ENCODE peak calls at places on chromosomes 6 and 20, in eight cellular contexts. C, Y, R, M, E, S, W and B are unnamed samples.

GRCh38 chr20:13022401-13023170 is 13.8 kb downstream of the SPTLC3 start:
- DNase-seq in C (peak), Y (no peak), R (no peak), M (no peak), E (no peak), S (peak), W (no peak), B (peak)

GRCh38 chr6:52603000-52603795 is 26.3 kb upstream of the TRAM2 start:
- DNase-seq in C (peak), Y (no peak), R (no peak), M (no peak), E (no peak), S (peak), W (no peak), B (peak)

GRCh38 chr20:54668271-54669053 is 193.1 kb downstream of the DOK5 start:
- DNase-seq in C (peak), Y (no peak), R (peak), M (peak), E (no peak), S (peak), W (no peak), B (peak)

GRCh38 chr6:11030904-11031303 is 13.2 kb downstream of the ELOVL2 start:
- DNase-seq in C (no peak), Y (no peak), R (no peak), M (no peak), E (no peak), S (no peak), W (no peak), B (no peak)

GRCh38 chr6:449057-449430 is 57.5 kb downstream of the IRF4 start:
- DNase-seq in C (no peak), Y (no peak), R (no peak), M (no peak), E (no peak), S (no peak), W (no peak), B (no peak)

GRCh38 chr6:129733290-129733689 is 23.3 kb upstream of the ARHGAP18 start:
- DNase-seq in C (no peak), Y (no peak), R (no peak), M (no peak), E (no peak), S (no peak), W (no peak), B (no peak)

GRCh38 chr20:11544029-11544678 is 373.5 kb upstream of the BTBD3 start:
- DNase-seq in C (peak), Y (no peak), R (peak), M (peak), E (no peak), S (peak), W (peak), B (peak)

GRCh38 chr6:41371461-41371991 is 36.1 kb downstream of the NCR2 start:
- DNase-seq in C (peak), Y (peak), R (peak), M (peak), E (no peak), S (peak), W (no peak), B (peak)

GRCh38 chr6:70686548-70687133 is 19.0 kb downstream of the SMAP1 start:
- DNase-seq in C (peak), Y (no peak), R (peak), M (peak), E (no peak), S (peak), W (no peak), B (peak)

GRCh38 chr6:28747631-28748157 is 176.1 kb downstream of the TRIM27 start:
- DNase-seq in C (peak), Y (no peak), R (peak), M (peak), E (no peak), S (peak), W (no peak), B (peak)

GRCh38 chr6:85498596-85499258 is 48.8 kb downstream of the NT5E start:
- DNase-seq in C (peak), Y (no peak), R (no peak), M (no peak), E (no peak), S (peak), W (no peak), B (no peak)

GRCh38 chr6:7051780-7052440 is 55.9 kb upstream of the RREB1 start:
- DNase-seq in C (no peak), Y (peak), R (peak), M (peak), E (peak), S (peak), W (no peak), B (no peak)

GRCh38 chr6:81265106-81265505 is 487.4 kb downstream of the TENT5A start:
- DNase-seq in C (peak), Y (no peak), R (no peak), M (no peak), E (no peak), S (peak), W (peak), B (peak)

GRCh38 chr20:50203951-50204937 is 13.6 kb downstream of the CEBPB start:
- DNase-seq in C (no peak), Y (no peak), R (no peak), M (no peak), E (no peak), S (no peak), W (no peak), B (no peak)

GRCh38 chr6:97215157-97215769 is 67.8 kb downstream of the MMS22L start:
- DNase-seq in C (peak), Y (no peak), R (peak), M (peak), E (no peak), S (peak), W (no peak), B (peak)

DNA sequence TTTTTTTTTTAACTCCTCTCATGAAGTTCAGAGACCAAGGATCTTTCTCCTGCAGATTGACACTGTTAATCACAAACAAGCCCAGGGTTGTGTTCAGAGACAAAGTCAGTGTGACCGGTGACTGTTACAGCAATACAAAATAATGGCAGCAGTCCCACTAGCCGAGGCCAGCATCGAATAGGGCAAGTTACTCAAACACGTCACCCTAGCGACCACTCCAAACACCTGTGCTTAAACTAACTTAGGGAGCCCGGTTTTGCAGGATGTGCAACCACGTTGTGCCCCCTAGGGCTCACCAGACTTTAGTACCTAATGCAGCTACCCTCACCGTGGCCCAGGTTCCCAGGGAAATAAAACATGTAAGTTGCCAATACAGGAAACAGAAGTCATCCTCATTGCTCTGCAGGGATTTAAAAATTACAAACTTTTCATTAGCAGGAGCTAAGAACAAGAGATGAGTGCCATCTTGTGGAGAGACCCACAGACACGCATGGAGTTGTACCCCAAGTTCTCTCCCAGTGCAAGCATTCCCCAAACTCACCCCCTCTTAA is 38.1 kb downstream of the FAM50B start:
- DNase-seq in C (peak), Y (no peak), R (no peak), M (no peak), E (no peak), S (peak), W (no peak), B (peak)
- TF ChIP-seq CTCF in C (peak), Y (peak), R (peak), M (peak), E (peak), S (peak), W (peak), B (peak)

DNA sequence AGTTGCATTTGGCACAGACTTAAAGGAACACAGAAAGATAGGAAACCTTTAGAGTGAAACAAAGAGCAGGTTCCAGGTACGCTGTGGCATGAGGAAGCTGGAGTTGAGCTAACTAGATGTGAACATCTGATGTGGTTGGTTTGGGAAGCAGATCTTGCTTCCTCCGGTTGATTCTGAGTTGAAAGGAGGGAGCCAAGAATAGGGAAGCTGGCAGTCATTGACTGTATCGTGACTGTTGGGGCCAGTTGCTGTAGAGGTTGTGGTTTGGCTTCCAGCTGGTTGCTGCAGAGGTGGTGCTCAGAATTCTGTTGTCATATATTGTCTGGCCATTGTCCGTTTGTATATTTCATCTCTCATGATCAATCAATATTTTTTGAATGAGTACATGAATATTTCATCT is 325.9 kb downstream of the PLCB1 start:
- DNase-seq in C (no peak), Y (no peak), R (no peak), M (no peak), E (no peak), S (no peak), W (no peak), B (no peak)
- H3K4me3 ChIP-seq in C (no peak), Y (no peak), R (no peak), M (no peak), E (no peak), S (no peak), W (no peak), B (no peak)

GRCh38 chr6:121354764-121355163 is 20.5 kb upstream of the TBC1D32 start:
- DNase-seq in C (no peak), Y (no peak), R (no peak), M (no peak), E (no peak), S (peak), W (no peak), B (no peak)
- TF ChIP-seq CTCF in C (peak), Y (no peak), R (peak), M (peak), E (peak), S (peak), W (no peak), B (peak)

DNA sequence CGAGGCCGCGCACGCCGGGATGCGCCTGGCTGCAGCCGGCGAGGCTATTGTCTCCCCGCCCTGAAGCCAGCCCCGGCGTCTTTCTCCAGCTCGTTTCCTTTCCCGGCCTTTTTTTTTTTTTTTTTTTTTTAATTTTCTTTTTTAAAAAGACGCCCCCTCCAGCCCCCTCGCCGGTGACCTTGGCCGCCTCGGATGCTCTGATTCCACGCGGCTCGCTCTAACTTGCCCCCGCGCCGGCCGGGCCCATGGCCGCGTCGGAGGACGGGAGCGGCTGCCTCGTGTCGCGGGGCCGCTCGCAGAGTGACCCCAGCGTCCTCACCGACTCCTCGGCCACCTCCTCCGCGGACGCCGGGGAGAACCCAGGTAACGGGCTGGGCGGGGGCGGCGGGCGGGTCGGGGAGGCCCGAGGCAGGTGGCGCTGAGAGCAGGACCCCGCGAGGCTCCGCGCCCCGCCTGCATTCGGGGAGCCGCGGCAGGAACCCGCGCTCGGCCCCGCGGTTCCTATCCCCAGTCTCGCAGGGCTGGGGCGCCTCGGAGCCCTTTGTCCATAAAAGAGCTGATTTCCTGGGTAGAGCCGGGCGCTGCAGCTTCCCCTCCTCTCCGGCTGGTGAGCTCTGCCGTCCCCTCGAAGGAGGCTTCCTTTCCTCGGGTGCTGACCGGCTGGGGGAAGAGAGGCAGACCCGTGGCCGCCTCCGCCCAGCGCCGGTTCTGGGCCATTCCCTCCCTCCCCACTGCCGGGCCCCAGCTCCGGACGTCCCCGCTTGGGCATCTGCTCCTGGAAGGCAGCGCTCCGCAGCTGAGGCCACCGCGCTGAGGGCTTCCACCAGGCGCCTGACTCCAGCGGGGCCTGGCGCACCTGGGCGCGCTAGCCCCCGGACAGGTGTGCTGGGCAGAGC is 678 bp downstream of the PHACTR3 start:
- DNase-seq in C (no peak), Y (no peak), R (no peak), M (peak), E (no peak), S (no peak), W (no peak), B (no peak)
- H3K4me3 ChIP-seq in C (no peak), Y (no peak), R (no peak), M (peak), E (peak), S (no peak), W (no peak), B (no peak)

DNA sequence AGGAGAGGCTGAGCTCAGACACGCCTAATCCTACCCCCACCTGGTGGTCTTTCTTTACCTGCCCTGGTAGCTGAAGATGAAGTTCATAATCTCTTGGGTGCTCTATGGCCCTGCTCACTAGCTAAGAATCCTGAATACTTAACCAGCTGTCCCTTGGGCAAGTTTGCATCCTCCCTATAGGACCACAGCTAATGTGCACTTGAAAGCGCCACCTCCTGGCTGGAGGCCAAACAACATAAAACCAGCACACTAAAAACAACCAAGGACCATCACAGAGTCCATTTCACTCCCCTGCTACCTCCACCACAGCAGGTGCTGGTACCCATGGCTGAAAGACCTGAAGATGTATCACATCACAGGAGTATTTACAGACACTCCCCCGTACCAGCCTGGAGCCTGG is 155.5 kb upstream of the SLC24A3 start:
- DNase-seq in C (no peak), Y (no peak), R (no peak), M (no peak), E (no peak), S (no peak), W (no peak), B (no peak)
- TF ChIP-seq CTCF in C (no peak), Y (no peak), R (no peak), M (peak), E (no peak), S (no peak), W (no peak), B (no peak)

DNA sequence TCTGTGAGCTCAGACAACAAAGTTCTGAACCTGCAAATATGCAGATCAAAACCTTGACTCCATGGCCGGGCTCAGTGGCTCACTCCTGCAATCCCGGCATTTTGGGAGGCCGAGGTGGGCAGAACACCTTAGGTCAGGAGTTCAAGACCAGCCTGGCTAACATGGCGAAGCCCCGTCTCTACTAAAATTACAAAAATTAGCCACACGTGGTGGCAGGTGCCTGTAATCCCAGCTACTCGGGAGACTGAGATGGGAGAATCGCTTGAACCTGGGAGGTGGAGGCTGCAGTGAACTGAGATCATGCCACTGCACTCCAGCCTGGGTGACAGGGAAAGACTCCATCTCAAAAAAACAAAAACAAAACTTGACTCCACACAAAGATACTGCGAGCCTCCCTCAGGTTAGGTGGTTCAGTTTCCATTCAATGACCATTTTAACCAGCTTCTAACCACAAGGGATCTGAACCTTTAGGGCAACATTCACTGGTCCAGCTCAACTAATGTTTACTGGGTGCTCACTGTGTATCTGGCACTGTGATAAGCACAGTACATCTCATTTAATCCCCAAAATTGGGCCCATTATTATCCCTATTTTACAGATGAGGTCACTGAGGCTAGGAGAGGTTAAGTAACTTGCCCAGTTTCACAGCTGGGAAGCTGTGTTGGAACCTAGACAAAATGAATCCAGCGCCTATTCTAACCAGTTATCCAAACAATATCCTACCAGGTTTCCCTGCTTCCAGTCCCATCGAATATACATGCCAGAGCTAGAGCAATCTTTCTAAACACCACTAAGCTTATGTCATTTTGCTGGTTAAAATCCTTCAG is 1.8 kb downstream of the SNRPB start:
- DNase-seq in C (peak), Y (no peak), R (no peak), M (no peak), E (no peak), S (peak), W (no peak), B (peak)
- H3K4me3 ChIP-seq in C (peak), Y (no peak), R (peak), M (peak), E (peak), S (peak), W (peak), B (peak)